ENCODE peak calls at places on chromosomes 6 and 20, in four cellular contexts. Z is PC-3, Q is upper lobe of right lung, P is tibial nerve. G is an unnamed sample.

GRCh38 chr6:114713690-114714089 is 370.9 kb upstream of the HS3ST5 start:
- DNase-seq in Z (no peak), Q (no peak), P (no peak), G (no peak)

GRCh38 chr6:40960784-40961430 is 78.1 kb downstream of the UNC5CL start:
- DNase-seq in Z (peak; percentile 87), Q (no peak), P (no peak), G (no peak)

GRCh38 chr6:87274660-87275273 is 47.6 kb upstream of the SMIM8 start:
- DNase-seq in Z (no peak), Q (no peak), P (no peak), G (no peak)

GRCh38 chr6:129853996-129854711 is 7.0 kb downstream of the TMEM244 start:
- DNase-seq in Z (peak; percentile 64), Q (no peak), P (no peak), G (no peak)

GRCh38 chr6:14224359-14225103 is 107.0 kb downstream of the CD83 start:
- DNase-seq in Z (no peak), Q (no peak), P (no peak), G (no peak)

GRCh38 chr6:116682334-116682712 is 1.3 kb downstream of the KPNA5 start:
- DNase-seq in Z (peak; percentile 16), Q (no peak), P (no peak), G (no peak)

GRCh38 chr6:21752054-21752811 is 158.7 kb downstream of the SOX4 start:
- DNase-seq in Z (peak; percentile 77), Q (no peak), P (no peak), G (no peak)

GRCh38 chr6:128570439-128571063 is 50.2 kb upstream of the PTPRK start:
- DNase-seq in Z (peak; percentile 76), Q (no peak), P (no peak), G (no peak)

GRCh38 chr6:44493593-44493992 is 106.1 kb downstream of the CDC5L start:
- DNase-seq in Z (peak; percentile 3), Q (no peak), P (no peak), G (no peak)

GRCh38 chr6:125906158-125906998 is 50.2 kb upstream of the HINT3 start:
- DNase-seq in Z (peak; percentile 41), Q (peak; percentile 64), P (peak; percentile 26), G (peak; percentile 57)

GRCh38 chr20:58407966-58408557 is 19.0 kb downstream of the VAPB start:
- DNase-seq in Z (no peak), Q (no peak), P (no peak), G (no peak)

GRCh38 chr6:40276176-40276575 is 311.0 kb downstream of the LRFN2 start:
- DNase-seq in Z (no peak), Q (no peak), P (no peak), G (no peak)

GRCh38 chr6:145539831-145540230 is 195.5 kb downstream of the EPM2A start:
- DNase-seq in Z (peak; percentile 19), Q (no peak), P (no peak), G (no peak)

GRCh38 chr6:34386316-34387137 is 5.9 kb downstream of the NUDT3 start:
- DNase-seq in Z (peak; percentile 83), Q (no peak), P (no peak), G (no peak)

GRCh38 chr20:5643936-5644335 is 106.3 kb upstream of the SHLD1 start:
- DNase-seq in Z (peak; percentile 33), Q (no peak), P (no peak), G (no peak)

GRCh38 chr6:21601341-21601740 is 7.8 kb downstream of the SOX4 start:
- DNase-seq in Z (no peak), Q (no peak), P (no peak), G (no peak)

GRCh38 chr6:4935486-4935885 is 68.4 kb downstream of the RPP40 start:
- DNase-seq in Z (no peak), Q (no peak), P (no peak), G (peak; percentile 40)

GRCh38 chr20:24465168-24465567 is 4.3 kb upstream of the SYNDIG1 start:
- DNase-seq in Z (no peak), Q (no peak), P (no peak), G (no peak)

GRCh38 chr6:151239603-151240035 is at the start of gene AKAP12:
- DNase-seq in Z (no peak), Q (no peak), P (peak; percentile 51), G (peak; percentile 85)

GRCh38 chr6:71527831-71528377 is 239.3 kb downstream of the OGFRL1 start:
- DNase-seq in Z (no peak), Q (no peak), P (no peak), G (no peak)

GRCh38 chr20:58547527-58548475 is 32.6 kb upstream of the APCDD1L start:
- DNase-seq in Z (peak; percentile 63), Q (no peak), P (no peak), G (no peak)

GRCh38 chr20:8331740-8332412 is 199.8 kb downstream of the PLCB1 start:
- DNase-seq in Z (peak; percentile 20), Q (no peak), P (peak; percentile 10), G (no peak)

GRCh38 chr6:108502826-108503225 is 57.9 kb upstream of the FOXO3 start:
- DNase-seq in Z (no peak), Q (no peak), P (no peak), G (no peak)

DNA sequence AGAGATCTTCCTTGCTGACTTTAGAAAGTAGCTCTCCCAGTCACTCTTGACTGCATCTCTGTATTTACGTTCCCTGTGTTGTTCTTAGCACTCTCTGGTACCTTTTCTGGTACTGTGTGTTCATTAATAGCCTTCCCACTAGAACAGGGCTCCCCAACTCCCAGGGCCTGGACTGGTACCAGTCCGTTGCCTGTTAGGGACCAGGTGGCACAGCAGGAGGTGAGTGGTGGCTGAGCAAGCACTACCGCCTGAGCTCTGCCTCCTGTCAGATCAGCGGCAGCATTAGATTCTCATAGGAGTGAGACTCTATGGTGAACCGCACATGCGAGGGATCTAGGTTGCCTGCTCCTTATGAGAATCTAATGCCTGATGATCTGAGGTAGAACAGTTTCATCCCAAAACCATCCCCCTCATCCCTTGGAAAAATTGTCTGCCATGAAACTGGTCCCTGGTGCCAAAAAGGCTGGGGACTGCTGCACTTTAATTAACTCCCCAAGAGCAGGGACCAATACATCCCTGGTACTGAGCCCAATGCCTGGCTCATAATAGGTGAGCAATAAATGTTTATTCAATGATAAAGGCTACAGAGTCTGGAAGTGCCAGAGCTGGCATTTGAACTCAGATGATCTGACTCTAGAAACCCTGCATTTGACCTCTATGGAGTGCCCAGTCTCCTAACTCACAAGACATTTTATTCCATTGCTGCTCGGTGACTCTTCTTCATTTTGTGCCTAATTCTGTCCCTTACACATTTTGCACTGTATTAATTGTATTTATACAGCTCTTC is 11.0 kb downstream of the UTRN start:
- DNase-seq in Z (no peak), Q (no peak), P (no peak), G (no peak)
- H3K27ac ChIP-seq in Z (no peak overlapping the region), Q (peak overlapping the region; percentile 37), P (peak overlapping the region; percentile 81), G (no peak overlapping the region)

DNA sequence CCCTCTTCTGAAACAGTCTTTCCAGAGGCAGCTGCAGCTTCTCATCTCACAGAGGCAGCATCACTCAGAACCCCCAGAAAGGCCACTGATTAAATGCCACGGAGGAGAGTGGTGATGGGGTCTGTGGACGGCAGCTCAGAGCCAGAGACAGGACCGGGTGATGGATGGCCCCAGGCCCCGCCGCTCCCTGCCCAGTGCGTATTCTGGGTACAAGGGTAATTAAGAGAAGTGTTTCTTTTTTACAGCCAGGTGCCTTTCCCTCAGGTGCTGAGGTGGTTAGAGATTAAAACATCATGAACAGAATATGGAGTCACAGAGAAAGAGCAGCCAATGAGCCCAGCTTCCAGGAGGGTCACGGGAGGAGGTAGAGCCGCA is 434.5 kb downstream of the PREX1 start:
- DNase-seq in Z (no peak), Q (no peak), P (no peak), G (no peak)
- H3K4me1 ChIP-seq in Z (no peaks in the 10 kb centered on the region), Q (no peaks in the 10 kb centered on the region), P (no peaks in the 10 kb centered on the region), G (no peaks in the 10 kb centered on the region)

GRCh38 chr20:25517124-25517523 is 68.2 kb downstream of the NINL start:
- DNase-seq in Z (no peak), Q (no peak), P (no peak), G (no peak)
- H3K9me3 ChIP-seq in Z (peaks cover 9% of the 10 kb centered on the region), Q (peaks cover 8% of the 10 kb centered on the region), P (no peaks in the 10 kb centered on the region), G (peaks cover 3% of the 10 kb centered on the region)

GRCh38 chr20:38260025-38260377 is 534 bp downstream of the KIAA1755 start:
- DNase-seq in Z (no peak), Q (no peak), P (no peak), G (no peak)

GRCh38 chr20:38258545-38259223 is 1.9 kb downstream of the KIAA1755 start:
- DNase-seq in Z (no peak), Q (no peak), P (no peak), G (no peak)

GRCh38 chr20:38256966-38257365 is 3.6 kb downstream of the KIAA1755 start:
- DNase-seq in Z (no peak), Q (no peak), P (no peak), G (no peak)

GRCh38 chr20:38261054-38261390 is 487 bp upstream of the KIAA1755 start:
- DNase-seq in Z (no peak), Q (no peak), P (no peak), G (no peak)

DNA sequence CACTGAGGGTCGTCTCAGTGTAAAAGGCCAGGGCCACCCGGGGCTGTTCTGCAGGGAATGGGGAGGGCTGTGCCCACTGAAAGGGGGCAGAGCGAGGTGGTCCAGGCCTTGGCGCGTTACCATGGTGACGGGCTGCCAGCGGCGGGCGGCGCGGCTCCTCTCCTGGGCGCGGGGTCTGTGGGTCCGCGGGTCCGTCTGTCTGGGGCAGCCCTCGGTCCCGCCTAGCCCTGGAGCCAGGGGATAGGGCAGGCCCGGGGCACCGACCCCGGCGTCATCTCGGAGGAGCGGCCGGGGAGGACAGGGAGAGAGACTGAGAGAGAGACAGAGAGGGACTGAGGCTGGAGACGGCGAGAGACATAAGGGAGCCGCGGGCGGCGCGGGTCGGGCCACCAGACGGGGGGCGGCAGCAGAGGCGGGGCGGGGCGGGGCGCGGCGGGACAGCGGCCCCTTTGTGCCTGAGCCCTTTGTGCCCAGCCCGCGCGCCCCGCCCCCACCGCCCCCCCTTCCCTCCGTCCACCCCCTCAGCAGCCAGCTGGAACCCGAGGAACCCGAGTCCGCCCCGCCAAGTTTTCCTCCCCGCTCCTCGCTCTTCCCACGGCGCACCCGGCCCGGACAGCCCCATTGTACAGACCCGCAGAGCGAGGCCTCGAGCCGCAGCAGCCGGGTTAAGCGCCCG is at the start of gene KIAA1755:
- DNase-seq in Z (no peak), Q (no peak), P (no peak), G (peak; percentile 82)
- H3K27ac ChIP-seq in Z (no peak within 1 kb of the TSS), Q (peak within 1 kb of the TSS; percentile 51), P (peak within 1 kb of the TSS; percentile 96), G (peak within 1 kb of the TSS; percentile 53)

DNA sequence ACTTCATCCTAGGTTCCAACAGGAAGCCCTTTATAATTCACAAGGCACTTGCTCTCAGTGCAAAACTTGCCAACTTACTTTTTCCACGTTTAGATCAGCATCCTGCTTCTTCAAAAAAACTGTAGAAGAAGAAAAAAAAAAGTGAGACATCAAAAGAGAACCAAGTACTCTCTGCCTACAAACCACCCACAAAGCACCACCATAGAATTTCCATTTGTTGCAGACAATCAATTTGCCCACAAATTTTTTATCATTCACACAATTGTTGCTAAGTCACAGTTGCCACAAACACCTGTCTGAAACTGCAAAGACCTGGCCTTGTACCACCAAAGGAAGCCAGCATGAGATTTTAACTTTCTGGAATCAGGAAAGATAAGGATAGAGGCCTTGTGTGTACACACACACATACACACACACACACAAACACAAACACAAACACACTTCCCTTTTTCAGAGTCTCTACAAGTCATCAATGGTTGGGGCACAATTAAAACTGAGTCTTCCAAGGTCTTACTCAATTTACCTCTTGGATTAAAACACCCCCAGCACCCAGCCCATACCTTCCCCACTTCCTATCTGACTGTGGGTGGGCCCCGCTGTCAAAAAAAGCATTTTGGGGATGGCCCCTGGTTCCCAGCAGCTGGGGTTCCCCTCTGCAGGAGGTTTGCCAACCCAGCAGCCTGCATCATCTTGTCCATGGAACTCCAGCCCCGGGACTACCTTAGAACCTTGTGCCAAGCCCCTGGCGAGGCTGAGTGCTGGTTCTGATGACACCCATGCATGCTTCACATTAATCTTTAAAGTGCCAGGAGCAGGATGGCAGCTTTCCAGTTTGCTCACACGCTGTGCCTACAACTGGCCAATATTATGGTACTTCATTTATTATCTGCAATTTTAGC is 26.5 kb downstream of the FYN start:
- DNase-seq in Z (no peak), Q (no peak), P (no peak), G (no peak)
- H3K4me1 ChIP-seq in Z (peaks cover 8% of the 10 kb centered on the region), Q (peaks cover 32% of the 10 kb centered on the region), P (no peaks in the 10 kb centered on the region), G (no peaks in the 10 kb centered on the region)

G was measured in aorta.